ENCODE peak calls at places on chromosome 3, in six cellular contexts. V, T, G, P, I and B are unnamed samples.

GRCh38 chr3:66396161-66396760 is 104.6 kb downstream of the LRIG1 start:
- DNase-seq in V (no peak), T (no peak), G (no peak), P (no peak), I (no peak), B (no peak)

GRCh38 chr3:155890671-155891190 is 20.3 kb downstream of the GMPS start:
- DNase-seq in V (peak; percentile 75), T (peak; percentile 53), G (no peak), P (no peak), I (no peak), B (no peak)

GRCh38 chr3:106345353-106346027 is 476.7 kb upstream of the CBLB start:
- DNase-seq in V (peak; percentile 99), T (peak; percentile 93), G (peak; percentile 19), P (no peak), I (no peak), B (no peak)

GRCh38 chr3:118931996-118932395 is 102.7 kb downstream of the IGSF11 start:
- DNase-seq in V (no peak), T (no peak), G (no peak), P (no peak), I (no peak), B (no peak)

GRCh38 chr3:53182759-53183355 is 21.8 kb downstream of the PRKCD start:
- DNase-seq in V (no peak), T (no peak), G (no peak), P (no peak), I (no peak), B (no peak)

GRCh38 chr3:149816986-149817385 is 4.0 kb downstream of the RNF13 start:
- DNase-seq in V (peak; percentile 76), T (peak; percentile 82), G (no peak), P (no peak), I (no peak), B (no peak)

GRCh38 chr3:16692486-16693378 is 87.5 kb upstream of the DAZL start:
- DNase-seq in V (no peak), T (no peak), G (no peak), P (no peak), I (no peak), B (no peak)

GRCh38 chr3:18137958-18138357 is 287.2 kb downstream of the SATB1 start:
- DNase-seq in V (no peak), T (no peak), G (no peak), P (no peak), I (no peak), B (no peak)

GRCh38 chr3:196782496-196782895 is 42.8 kb downstream of the PAK2 start:
- DNase-seq in V (no peak), T (no peak), G (no peak), P (no peak), I (no peak), B (no peak)

GRCh38 chr3:104911376-104911775 is 455.3 kb upstream of the ALCAM start:
- DNase-seq in V (peak; percentile 49), T (peak; percentile 31), G (no peak), P (no peak), I (no peak), B (no peak)

GRCh38 chr3:89957461-89957860 is 850.0 kb downstream of the EPHA3 start:
- DNase-seq in V (no peak), T (no peak), G (no peak), P (no peak), I (no peak), B (no peak)

GRCh38 chr3:40189118-40189517 is 120.4 kb upstream of the EIF1B start:
- DNase-seq in V (no peak), T (no peak), G (no peak), P (no peak), I (peak; percentile 16), B (no peak)

GRCh38 chr3:28726840-28727239 is 378.2 kb upstream of the AZI2 start:
- DNase-seq in V (peak; percentile 29), T (no peak), G (peak; percentile 86), P (peak; percentile 69), I (peak; percentile 69), B (peak; percentile 23)

GRCh38 chr3:23203651-23204111 is 554 bp downstream of the UBE2E2 start:
- DNase-seq in V (peak; percentile 46), T (peak; percentile 5), G (no peak), P (peak; percentile 35), I (peak; percentile 60), B (no peak)

GRCh38 chr3:101171797-101172196 is 148.6 kb downstream of the IMPG2 start:
- DNase-seq in V (no peak), T (no peak), G (no peak), P (no peak), I (no peak), B (no peak)

GRCh38 chr3:158652463-158652862 is 8.1 kb downstream of the GFM1 start:
- DNase-seq in V (no peak), T (no peak), G (no peak), P (no peak), I (no peak), B (no peak)

GRCh38 chr3:10368512-10368911 is 47.6 kb upstream of the SEC13 start:
- DNase-seq in V (no peak), T (no peak), G (no peak), P (no peak), I (no peak), B (no peak)

GRCh38 chr3:46238386-46238785 is 3.9 kb upstream of the CCR3 start:
- DNase-seq in V (no peak), T (no peak), G (no peak), P (no peak), I (no peak), B (no peak)

GRCh38 chr3:27342279-27342678 is 26.9 kb downstream of the NEK10 start:
- DNase-seq in V (no peak), T (no peak), G (no peak), P (no peak), I (no peak), B (no peak)

GRCh38 chr3:51721062-51721745 is 14.3 kb downstream of the GRM2 start:
- DNase-seq in V (no peak), T (no peak), G (no peak), P (no peak), I (no peak), B (no peak)

DNA sequence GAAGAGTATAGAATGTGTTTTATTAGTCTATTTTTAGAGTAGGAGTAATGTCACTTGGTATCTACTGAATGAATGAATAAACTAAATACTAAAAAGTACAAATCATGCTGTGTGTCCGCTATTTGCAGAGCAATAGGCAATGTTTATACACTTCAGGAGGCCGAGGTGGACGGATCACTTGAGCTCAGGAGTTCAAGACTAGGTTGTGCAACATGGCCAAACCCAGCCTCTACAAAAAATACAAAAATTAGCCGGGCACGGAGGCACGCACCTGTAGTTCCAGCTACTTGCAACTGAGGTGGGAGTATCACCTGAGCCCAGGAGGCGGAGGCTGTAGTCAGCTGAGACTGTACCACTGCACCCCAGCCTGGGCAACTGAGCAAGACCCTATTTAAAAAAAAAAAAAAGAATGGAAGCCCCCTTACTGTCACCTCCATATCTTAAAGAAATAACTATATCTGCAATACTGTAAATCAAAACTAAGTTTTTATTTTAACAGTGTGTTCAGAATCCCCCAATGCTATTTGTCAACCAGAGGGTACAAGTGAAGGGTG is 98.4 kb downstream of the DHX30 start:
- DNase-seq in V (no peak), T (no peak), G (no peak), P (no peak), I (no peak), B (no peak)
- H2BK15ac ChIP-seq in V (no peak overlapping the region), T (no peak overlapping the region), G (no peak overlapping the region), P (no peak overlapping the region), I (no peak overlapping the region), B (no peak overlapping the region)

GRCh38 chr3:43294975-43295374 is 8.6 kb downstream of the SNRK start:
- DNase-seq in V (no peak), T (no peak), G (no peak), P (no peak), I (no peak), B (no peak)

GRCh38 chr3:43298761-43299160 is 12.4 kb downstream of the SNRK start:
- DNase-seq in V (no peak), T (no peak), G (no peak), P (no peak), I (no peak), B (no peak)

GRCh38 chr3:43296565-43296964 is 10.2 kb downstream of the SNRK start:
- DNase-seq in V (no peak), T (peak; percentile 23), G (no peak), P (no peak), I (no peak), B (no peak)

GRCh38 chr3:43302116-43302880 is 16.0 kb downstream of the SNRK start:
- DNase-seq in V (no peak), T (no peak), G (no peak), P (no peak), I (no peak), B (no peak)

DNA sequence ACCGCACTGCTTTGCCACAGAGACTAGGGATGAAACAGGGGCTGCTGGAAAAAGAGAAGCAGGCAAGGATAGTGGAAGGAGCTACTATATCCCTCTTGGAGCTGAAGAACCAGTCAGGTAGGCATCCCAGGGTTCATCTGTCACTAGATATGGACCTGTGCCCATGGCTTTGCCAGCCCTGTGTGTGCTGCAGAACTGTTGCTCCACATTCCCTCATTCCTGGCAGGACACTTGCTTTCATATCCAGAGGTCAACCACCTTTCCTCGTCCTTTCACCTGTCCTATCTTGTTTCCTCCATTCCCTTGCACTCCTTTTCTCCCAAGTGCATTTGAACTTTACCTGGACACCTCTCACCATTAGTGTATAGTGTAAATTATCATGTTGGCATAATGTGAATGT is 12.0 kb downstream of the SNRK start:
- DNase-seq in V (no peak), T (no peak), G (no peak), P (no peak), I (no peak), B (no peak)
- H3K4ac ChIP-seq in V (no peak overlapping the region), T (no peak overlapping the region), G (no peak overlapping the region), P (no peak overlapping the region), I (no peak overlapping the region), B (no peak overlapping the region)

DNA sequence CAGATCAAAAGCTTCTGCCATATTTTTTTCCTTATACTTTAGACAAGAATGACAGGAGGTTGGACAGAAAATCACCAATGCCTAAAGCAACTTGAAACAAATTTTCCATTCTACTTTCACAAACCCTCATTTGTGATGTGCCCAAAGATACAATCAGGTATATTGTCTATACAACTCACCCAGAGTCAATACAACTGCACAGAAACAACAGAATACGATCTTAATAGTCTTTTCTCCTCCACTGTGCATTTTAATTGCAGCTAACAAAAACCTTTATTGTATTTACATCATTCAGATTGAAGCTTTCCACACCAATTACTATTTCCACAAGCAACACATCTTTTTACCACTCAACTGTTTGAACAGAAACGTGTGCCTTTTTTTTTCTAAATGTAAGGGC is 80.4 kb downstream of the PLOD2 start:
- DNase-seq in V (no peak), T (no peak), G (no peak), P (no peak), I (no peak), B (no peak)
- H2BK15ac ChIP-seq in V (no peak overlapping the region), T (no peak overlapping the region), G (no peak overlapping the region), P (no peak overlapping the region), I (no peak overlapping the region), B (no peak overlapping the region)

DNA sequence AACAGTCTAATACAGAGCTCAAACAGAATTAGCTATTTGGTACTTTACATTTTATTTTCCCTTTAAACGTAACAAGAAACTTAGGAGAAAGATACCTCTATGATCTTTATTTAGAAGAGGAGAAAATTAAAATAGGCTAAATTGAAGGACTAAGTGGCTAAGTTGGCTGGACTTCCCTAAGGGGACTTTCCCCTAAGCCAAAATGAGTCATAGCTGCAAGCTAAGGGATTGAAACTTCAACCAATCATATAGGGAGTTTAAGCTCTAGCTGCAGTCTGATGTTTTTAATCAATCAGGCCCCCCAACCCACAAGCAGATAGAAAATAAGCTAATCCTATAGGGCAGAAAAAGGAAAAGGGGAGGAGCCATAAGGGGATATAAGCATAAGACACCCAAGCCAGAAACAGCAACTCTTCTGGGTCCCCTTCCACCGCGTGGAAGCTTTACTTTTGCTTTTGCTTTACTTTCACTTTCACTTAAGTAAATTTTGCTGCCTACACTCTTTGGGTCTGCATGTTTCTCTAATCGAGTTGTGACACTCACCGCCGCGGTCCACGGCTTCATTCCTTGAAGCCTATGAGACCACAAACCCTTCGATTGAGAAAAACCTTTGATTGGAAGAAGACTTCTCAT is 1108.5 kb upstream of the EPHA6 start:
- DNase-seq in V (peak; percentile 35), T (no peak), G (no peak), P (no peak), I (no peak), B (no peak)
- H3K4ac ChIP-seq in V (no peak overlapping the region), T (no peak overlapping the region), G (no peak overlapping the region), P (no peak overlapping the region), I (no peak overlapping the region), B (no peak overlapping the region)